ENCODE peak calls at places on chromosomes 13 and 19, in five cellular contexts. One of them, this sample, is unnamed.

GRCh38 chr19:2072757-2073551 is 21.9 kb upstream of the MKNK2 start:
- DNase-seq in T47D: no peak
- DNase-seq in immature natural killer cell: no peak
- DNase-seq in adrenal gland: no peak
- DNase-seq in T-cell: no peak
- DNase-seq in this sample: no peak

GRCh38 chr13:20016649-20017364 is 58.3 kb downstream of the ZMYM2 start:
- DNase-seq in T47D: no peak
- DNase-seq in T-cell: no peak
- DNase-seq in immature natural killer cell: no peak
- DNase-seq in adrenal gland: no peak
- DNase-seq in this sample: no peak

GRCh38 chr19:30635026-30635985 is 263.1 kb downstream of the ZNF536 start:
- DNase-seq in adrenal gland: no peak
- DNase-seq in T-cell: no peak
- DNase-seq in immature natural killer cell: no peak
- DNase-seq in T47D: no peak
- DNase-seq in this sample: no peak

GRCh38 chr19:8585894-8586750 is 8.9 kb upstream of the MYO1F start:
- DNase-seq in adrenal gland: peak
- DNase-seq in immature natural killer cell: no peak
- DNase-seq in T47D: peak
- DNase-seq in T-cell: no peak
- DNase-seq in this sample: peak

GRCh38 chr19:32233091-32233490 is 112.3 kb upstream of the ZNF507 start:
- DNase-seq in T-cell: no peak
- DNase-seq in adrenal gland: no peak
- DNase-seq in T47D: no peak
- DNase-seq in immature natural killer cell: no peak
- DNase-seq in this sample: no peak

GRCh38 chr13:40595693-40596092 is 70.7 kb downstream of the FOXO1 start:
- DNase-seq in adrenal gland: no peak
- DNase-seq in T47D: no peak
- DNase-seq in T-cell: no peak
- DNase-seq in immature natural killer cell: no peak
- DNase-seq in this sample: no peak

GRCh38 chr13:35566340-35566739 is 89.9 kb upstream of the MAB21L1 start:
- DNase-seq in T-cell: no peak
- DNase-seq in immature natural killer cell: peak
- DNase-seq in adrenal gland: no peak
- DNase-seq in T47D: no peak
- DNase-seq in this sample: peak

GRCh38 chr13:23460309-23460708 is 26.8 kb upstream of the SACS start:
- DNase-seq in T47D: no peak
- DNase-seq in T-cell: no peak
- DNase-seq in adrenal gland: no peak
- DNase-seq in immature natural killer cell: no peak
- DNase-seq in this sample: no peak

GRCh38 chr13:31891472-31891871 is 140.1 kb upstream of the FRY start:
- DNase-seq in immature natural killer cell: no peak
- DNase-seq in T47D: no peak
- DNase-seq in adrenal gland: no peak
- DNase-seq in T-cell: no peak
- DNase-seq in this sample: no peak

GRCh38 chr19:17418710-17419109 is 1.1 kb upstream of the MVB12A start:
- DNase-seq in T47D: no peak
- DNase-seq in adrenal gland: no peak
- DNase-seq in immature natural killer cell: no peak
- DNase-seq in T-cell: no peak
- DNase-seq in this sample: no peak

GRCh38 chr13:52782486-52783448 is 43.1 kb upstream of the CNMD start:
- DNase-seq in T-cell: no peak
- DNase-seq in T47D: no peak
- DNase-seq in adrenal gland: no peak
- DNase-seq in immature natural killer cell: no peak
- DNase-seq in this sample: no peak

GRCh38 chr19:17749912-17750317 is 1.4 kb upstream of the FCHO1 start:
- DNase-seq in T47D: no peak
- DNase-seq in T-cell: no peak
- DNase-seq in adrenal gland: peak
- DNase-seq in immature natural killer cell: no peak
- DNase-seq in this sample: no peak

GRCh38 chr13:50215389-50215788 is 200.1 kb downstream of the KCNRG start:
- DNase-seq in adrenal gland: no peak
- DNase-seq in T-cell: no peak
- DNase-seq in T47D: no peak
- DNase-seq in immature natural killer cell: no peak
- DNase-seq in this sample: peak

GRCh38 chr13:79972066-79972569 is 368.8 kb downstream of the SPRY2 start:
- DNase-seq in T-cell: no peak
- DNase-seq in immature natural killer cell: no peak
- DNase-seq in adrenal gland: no peak
- DNase-seq in T47D: no peak
- DNase-seq in this sample: no peak

GRCh38 chr13:47929156-47929555 is 71.9 kb downstream of the SUCLA2 start:
- DNase-seq in T47D: no peak
- DNase-seq in T-cell: no peak
- DNase-seq in adrenal gland: no peak
- DNase-seq in immature natural killer cell: no peak
- DNase-seq in this sample: no peak

GRCh38 chr19:46603752-46604241 is 2.7 kb downstream of the CALM3 start:
- DNase-seq in T-cell: no peak
- DNase-seq in adrenal gland: peak
- DNase-seq in T47D: no peak
- DNase-seq in immature natural killer cell: no peak
- DNase-seq in this sample: no peak

GRCh38 chr19:38657633-38658222 is 10.3 kb downstream of the ACTN4 start:
- DNase-seq in adrenal gland: peak
- DNase-seq in T47D: no peak
- DNase-seq in immature natural killer cell: no peak
- DNase-seq in T-cell: no peak
- DNase-seq in this sample: no peak

GRCh38 chr13:112588490-112589297 is 741 bp upstream of the TUBGCP3 start:
- DNase-seq in adrenal gland: no peak
- DNase-seq in T-cell: no peak
- DNase-seq in immature natural killer cell: no peak
- DNase-seq in T47D: no peak
- DNase-seq in this sample: no peak